ENCODE peak calls at places on chromosomes 1 and 21, in four cellular contexts. U, Y, B and Q are unnamed samples. For H3K27me3, the result is how much of the 10 kb centered on the place peaks cover.

GRCh38 chr1:174954686-174955669 is 44.8 kb upstream of the CACYBP start:
- DNase-seq in B (no peak), Y (no peak), U (no peak), Q (no peak)

GRCh38 chr1:9993571-9994075 is 3.4 kb upstream of the RBP7 start:
- DNase-seq in B (no peak), Y (no peak), U (peak), Q (no peak)

GRCh38 chr1:153932071-153932592 is 9.4 kb upstream of the GATAD2B start:
- DNase-seq in B (no peak), U (no peak), Y (no peak), Q (no peak)

GRCh38 chr21:35831230-35831629 is 229.1 kb downstream of the SETD4 start:
- DNase-seq in B (no peak), U (no peak), Y (no peak), Q (no peak)

GRCh38 chr1:20115916-20116315 is 3.4 kb downstream of the PLA2G2D start:
- DNase-seq in B (no peak), U (no peak), Y (no peak), Q (no peak)

GRCh38 chr1:50976111-50976889 is 6.3 kb downstream of the CDKN2C start:
- DNase-seq in U (no peak), B (no peak), Y (no peak), Q (no peak)

GRCh38 chr1:61851849-61852692 is 109.8 kb downstream of the PATJ start:
- DNase-seq in Y (peak), B (no peak), U (peak), Q (no peak)

GRCh38 chr1:10724052-10724494 is 72.4 kb downstream of the CASZ1 start:
- DNase-seq in B (no peak), U (peak), Y (peak), Q (no peak)

GRCh38 chr1:21072721-21073120 is 104.0 kb downstream of the EIF4G3 start:
- DNase-seq in U (no peak), B (no peak), Y (no peak), Q (no peak)

GRCh38 chr1:53892911-53893310 is 1.1 kb upstream of the DIO1 start:
- DNase-seq in U (no peak), B (no peak), Y (no peak), Q (no peak)

GRCh38 chr1:235650341-235651169 is 971 bp upstream of the GNG4 start:
- DNase-seq in Y (no peak), B (no peak), U (peak), Q (no peak)

GRCh38 chr1:217462159-217462558 is 168.7 kb downstream of the GPATCH2 start:
- DNase-seq in Y (no peak), B (no peak), U (no peak), Q (no peak)

GRCh38 chr1:81922955-81923354 is 122.2 kb downstream of the ADGRL2 start:
- DNase-seq in Y (no peak), U (no peak), B (no peak), Q (no peak)
- H3K27me3 ChIP-seq in Y (under half), U (under half), B (under half), Q (under half)

DNA sequence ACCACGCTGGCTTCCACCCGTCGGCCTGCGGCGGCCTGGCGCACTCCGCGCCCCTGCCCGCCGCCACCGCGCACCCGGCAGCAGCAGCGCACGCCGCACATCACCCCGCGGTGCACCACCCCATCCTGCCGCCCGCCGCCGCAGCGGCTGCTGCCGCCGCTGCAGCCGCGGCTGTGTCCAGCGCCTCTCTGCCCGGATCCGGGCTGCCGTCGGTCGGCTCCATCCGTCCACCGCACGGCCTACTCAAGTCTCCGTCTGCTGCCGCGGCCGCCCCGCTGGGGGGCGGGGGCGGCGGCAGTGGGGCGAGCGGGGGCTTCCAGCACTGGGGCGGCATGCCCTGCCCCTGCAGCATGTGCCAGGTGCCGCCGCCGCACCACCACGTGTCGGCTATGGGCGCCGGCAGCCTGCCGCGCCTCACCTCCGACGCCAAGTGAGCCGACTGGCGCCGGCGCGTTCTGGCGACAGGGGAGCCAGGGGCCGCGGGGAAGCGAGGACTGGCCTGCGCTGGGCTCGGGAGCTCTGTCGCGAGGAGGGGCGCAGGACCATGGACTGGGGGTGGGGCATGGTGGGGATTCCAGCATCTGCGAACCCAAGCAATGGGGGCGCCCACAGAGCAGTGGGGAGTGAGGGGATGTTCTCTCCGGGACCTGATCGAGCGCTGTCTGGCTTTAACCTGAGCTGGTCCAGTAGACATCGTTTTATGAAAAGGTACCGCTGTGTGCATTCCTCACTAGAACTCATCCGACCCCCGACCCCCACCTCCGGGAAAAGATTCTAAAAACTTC is 1.9 kb downstream of the OLIG2 start:
- DNase-seq in U (no peak), B (no peak), Y (no peak), Q (no peak)
- H3K27me3 ChIP-seq in U (half or more), B (half or more), Y (under half), Q (half or more)

GRCh38 chr1:2103901-2104590 is 53.8 kb downstream of the PRKCZ start:
- DNase-seq in B (no peak), Y (no peak), U (no peak), Q (no peak)
- H3K27me3 ChIP-seq in B (under half), Y (under half), U (under half), Q (under half)

DNA sequence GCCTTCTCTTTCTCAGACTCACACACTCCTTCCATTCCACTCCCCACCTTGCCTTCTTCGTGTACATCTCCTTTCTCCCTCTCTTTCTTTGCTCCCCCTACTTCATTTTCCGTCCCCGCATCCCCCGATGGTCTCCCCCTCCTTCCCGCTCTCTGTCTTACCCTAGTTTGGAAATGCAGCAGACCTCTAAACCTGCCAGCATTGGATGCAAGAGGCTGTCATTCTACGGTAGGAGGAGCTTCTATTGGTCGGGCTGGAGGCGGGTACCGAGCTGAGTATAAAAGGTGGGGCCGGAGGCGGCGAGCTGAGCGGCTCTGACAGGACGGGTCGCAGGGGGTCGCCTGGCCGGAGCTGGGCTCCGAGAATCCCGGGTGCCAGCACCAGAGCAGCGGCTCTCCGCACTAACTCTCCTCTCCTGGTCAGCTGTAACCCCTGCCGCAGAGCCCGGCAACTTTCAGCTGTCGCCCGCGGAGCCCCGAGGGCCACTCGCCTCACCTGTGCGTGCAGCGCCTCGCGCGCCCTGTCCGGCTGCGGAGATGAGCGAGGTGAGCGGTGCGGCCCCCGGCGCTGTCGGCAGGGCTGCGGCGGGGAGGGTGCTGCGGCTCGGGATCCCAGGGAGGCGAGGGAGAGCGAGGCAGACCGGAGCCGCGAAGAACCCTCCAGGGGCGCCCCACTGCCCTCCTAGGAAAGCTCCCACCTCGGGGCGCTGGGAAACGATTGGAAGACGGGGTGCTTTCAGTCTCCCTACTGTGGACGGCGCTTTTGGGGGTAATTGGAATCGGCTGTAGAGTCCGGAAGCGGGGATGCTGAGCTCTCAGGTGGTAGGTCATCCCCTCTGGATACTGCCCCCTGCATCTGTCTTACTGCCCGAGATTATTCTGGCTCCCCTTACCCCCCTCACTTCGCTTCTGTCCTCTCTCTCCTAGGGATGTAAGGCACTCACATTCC is at the start of gene PCP4L1:
- DNase-seq in U (peak), Y (no peak), B (peak), Q (peak)
- H3K27me3 ChIP-seq in U (under half), Y (under half), B (under half), Q (under half)

GRCh38 chr1:3653286-3653618 is 936 bp downstream of the TP73 start:
- DNase-seq in U (no peak), B (no peak), Y (no peak), Q (no peak)

GRCh38 chr1:3652538-3653285 is 396 bp downstream of the TP73 start:
- DNase-seq in B (no peak), Y (peak), U (no peak), Q (no peak)

GRCh38 chr1:3651011-3651938 is 1.0 kb upstream of the TP73 start:
- DNase-seq in B (no peak), Y (no peak), U (no peak), Q (no peak)

GRCh38 chr1:3650248-3651010 is 526 bp upstream of the WRAP73 start:
- DNase-seq in B (no peak), Y (no peak), U (no peak), Q (no peak)

DNA sequence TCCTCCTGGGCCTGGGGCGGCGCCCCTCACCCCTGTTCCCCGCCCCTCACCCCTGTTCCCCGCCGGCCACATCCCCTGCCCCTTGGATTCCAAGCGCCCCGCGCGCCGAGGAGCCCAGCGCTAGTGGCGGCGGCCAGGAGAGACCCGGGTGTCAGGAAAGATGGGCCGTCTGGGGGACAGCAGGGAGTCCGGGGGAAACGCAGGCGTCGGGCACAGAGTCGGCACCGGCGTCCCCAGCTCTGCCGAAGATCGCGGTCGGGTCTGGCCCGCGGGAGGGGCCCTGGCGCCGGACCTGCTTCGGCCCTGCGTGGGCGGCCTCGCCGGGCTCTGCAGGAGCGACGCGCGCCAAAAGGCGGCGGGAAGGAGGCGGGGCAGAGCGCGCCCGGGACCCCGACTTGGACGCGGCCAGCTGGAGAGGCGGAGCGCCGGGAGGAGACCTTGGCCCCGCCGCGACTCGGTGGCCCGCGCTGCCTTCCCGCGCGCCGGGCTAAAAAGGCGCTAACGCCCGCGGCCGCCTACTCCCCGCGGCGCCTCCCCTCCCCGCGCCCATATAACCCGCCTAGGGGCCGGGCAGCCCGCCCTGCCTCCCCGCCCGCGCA is at the start of gene TP73:
- DNase-seq in Y (peak), U (no peak), B (no peak), Q (no peak)
- H3K27me3 ChIP-seq in Y (under half), U (half or more), B (under half), Q (under half)

GRCh38 chr1:246518456-246519205 is 11.6 kb upstream of the SMYD3 start:
- DNase-seq in B (no peak), Y (no peak), U (no peak), Q (no peak)

GRCh38 chr1:246516126-246516525 is 9.0 kb upstream of the SMYD3 start:
- DNase-seq in B (no peak), Y (no peak), U (no peak), Q (no peak)

GRCh38 chr1:246515390-246516005 is 8.4 kb upstream of the SMYD3 start:
- DNase-seq in Y (no peak), U (no peak), B (no peak), Q (no peak)

GRCh38 chr1:246519514-246519913 is 12.4 kb upstream of the SMYD3 start:
- DNase-seq in U (no peak), Y (no peak), B (no peak), Q (no peak)

GRCh38 chr1:246517391-246517790 is 10.3 kb upstream of the SMYD3 start:
- DNase-seq in U (no peak), Y (no peak), B (no peak), Q (no peak)
- H3K27me3 ChIP-seq in U (under half), Y (under half), B (under half), Q (under half)

GRCh38 chr1:152118915-152119314 is 3.7 kb upstream of the TCHH start:
- DNase-seq in B (no peak), Y (no peak), U (no peak), Q (no peak)
- H3K27me3 ChIP-seq in B (half or more), Y (half or more), U (under half), Q (under half)

GRCh38 chr21:28513450-28513849 is 479.2 kb downstream of the LTN1 start:
- DNase-seq in Y (no peak), U (no peak), B (no peak), Q (no peak)
- H3K27me3 ChIP-seq in Y (under half), U (under half), B (under half), Q (under half)